ENCODE peak calls at places on chromosomes 11 and 22, in seven cellular contexts. D is hippocampal formation; A is anterior cingulate cortex; P is T-helper 1 cell; U is activated CD8-positive, alpha-beta memory T cell treated with anti-CD3 and anti-CD28 coated beads, Interleukin-2, amount 50 U/mL, for 48 hours; H is activated T-cell treated with anti-CD3 and anti-CD28 coated beads, Interleukin-2, amount 50 U/mL, for 24 hours; Q is GM12865. G is an unnamed sample.

GRCh38 chr11:35190804-35191348 is 51.9 kb downstream of the CD44 start:
- DNase-seq in D (no peak), P (no peak), Q (no peak), H (no peak), U (no peak), A (no peak), G (no peak)

GRCh38 chr22:49657275-49657973 is 170.2 kb downstream of the BRD1 start:
- DNase-seq in A (no peak), Q (peak; percentile 40), U (peak; percentile 81), H (peak; percentile 83), P (peak; percentile 58), D (no peak), G (no peak)

GRCh38 chr22:41222846-41223507 is 17.8 kb downstream of the CHADL start:
- DNase-seq in P (no peak), D (no peak), U (no peak), Q (no peak), H (no peak), A (peak; percentile 67), G (no peak)

GRCh38 chr11:128981254-128981653 is 38.6 kb upstream of the TP53AIP1 start:
- DNase-seq in A (no peak), H (no peak), P (no peak), D (no peak), Q (no peak), U (no peak), G (no peak)

GRCh38 chr11:99371257-99371656 is 350.5 kb downstream of the CNTN5 start:
- DNase-seq in U (no peak), H (no peak), Q (no peak), P (no peak), D (no peak), A (no peak), G (no peak)

GRCh38 chr11:32297629-32298028 is 137.7 kb downstream of the WT1 start:
- DNase-seq in P (no peak), D (no peak), U (no peak), H (no peak), Q (peak; percentile 40), A (no peak), G (no peak)

GRCh38 chr11:122874991-122875390 is 7.6 kb upstream of the JHY start:
- DNase-seq in A (no peak), U (no peak), Q (peak; percentile 82), H (no peak), D (no peak), P (no peak), G (no peak)

GRCh38 chr11:37812281-37812880 is 1214.3 kb upstream of the RAG2 start:
- DNase-seq in P (no peak), Q (no peak), D (no peak), H (no peak), U (no peak), A (no peak), G (no peak)

GRCh38 chr22:21861290-21861848 is 6.1 kb downstream of the MAPK1 start:
- DNase-seq in U (no peak), H (no peak), A (no peak), Q (no peak), D (no peak), P (no peak), G (no peak)

GRCh38 chr11:94515398-94515797 is 3.1 kb downstream of the C11orf97 start:
- DNase-seq in D (no peak), P (no peak), Q (no peak), U (no peak), A (no peak), H (no peak), G (no peak)

GRCh38 chr11:69636870-69637600 is 3.9 kb upstream of the CCND1 start:
- DNase-seq in Q (no peak), P (no peak), D (no peak), H (no peak), A (no peak), U (no peak), G (no peak)

GRCh38 chr11:72338741-72339140 is 94.8 kb upstream of the PHOX2A start:
- DNase-seq in H (no peak), A (no peak), U (no peak), P (no peak), D (no peak), Q (no peak), G (no peak)

GRCh38 chr11:43984519-43985385 is 42.3 kb downstream of the C11orf96 start:
- DNase-seq in A (no peak), P (no peak), U (peak; percentile 22), D (no peak), H (no peak), Q (no peak), G (peak; percentile 29)

GRCh38 chr22:26949193-26949592 is 291.8 kb downstream of the MIAT start:
- DNase-seq in H (no peak), A (no peak), Q (peak; percentile 12), D (no peak), U (no peak), P (no peak), G (no peak)

GRCh38 chr11:46565248-46565835 is 28.5 kb downstream of the AMBRA1 start:
- DNase-seq in U (no peak), P (no peak), Q (no peak), A (no peak), H (no peak), D (no peak), G (no peak)

GRCh38 chr11:61923166-61924015 is 6.0 kb upstream of the RAB3IL1 start:
- DNase-seq in D (peak; percentile 28), U (no peak), H (no peak), Q (no peak), P (no peak), A (no peak), G (no peak)

GRCh38 chr11:71202598-71202944 is 49.8 kb downstream of the SHANK2 start:
- DNase-seq in Q (no peak), A (no peak), U (no peak), H (no peak), D (no peak), P (no peak), G (no peak)

GRCh38 chr11:65932558-65932919 is 12.7 kb upstream of the TSGA10IP start:
- DNase-seq in H (no peak), D (no peak), Q (no peak), U (no peak), A (no peak), P (no peak), G (no peak)

GRCh38 chr22:36052505-36052941 is 23.9 kb upstream of the RBFOX2 start:
- DNase-seq in U (no peak), D (no peak), P (no peak), A (no peak), H (peak; percentile 33), Q (peak; percentile 18), G (no peak)

GRCh38 chr11:34631737-34632104 is 10.8 kb downstream of the EHF start:
- DNase-seq in P (no peak), A (no peak), U (no peak), D (no peak), Q (no peak), H (no peak), G (no peak)

GRCh38 chr11:108871152-108871551 is 206.3 kb downstream of the DDX10 start:
- DNase-seq in U (no peak), D (no peak), Q (peak; percentile 50), A (no peak), P (no peak), H (no peak), G (no peak)

GRCh38 chr22:19143967-19144400 is 467 bp downstream of the ESS2 start:
- DNase-seq in A (no peak), Q (peak; percentile 47), D (no peak), P (no peak), U (peak; percentile 71), H (peak; percentile 49), G (no peak)

GRCh38 chr11:134019500-134019899 is 49.4 kb upstream of the JAM3 start:
- DNase-seq in P (no peak), Q (no peak), A (no peak), H (no peak), D (no peak), U (no peak), G (no peak)

G was measured in amygdala.